ENCODE peak calls at places on chromosomes 5 and 9, in six cellular contexts. P is transverse colon; I is heart left ventricle; X is dorsolateral prefrontal cortex; R is PC-3; K is CD8-positive, alpha-beta T cell. Q is an unnamed sample.

GRCh38 chr5:31845351-31845750 is 206.4 kb downstream of the PDZD2 start:
- DNase-seq in K (no peak), R (no peak), P (no peak), X (no peak), I (no peak), Q (no peak)

GRCh38 chr5:75037106-75037505 is 15.3 kb downstream of the GCNT4 start:
- DNase-seq in P (peak), K (no peak), X (no peak), R (peak), I (no peak), Q (peak)

GRCh38 chr5:176676361-176676824 is 29.1 kb downstream of the TSPAN17 start:
- DNase-seq in X (no peak), R (peak), K (no peak), I (peak), P (no peak), Q (no peak)

GRCh38 chr9:126880947-126881332 is 20.5 kb downstream of the ZBTB34 start:
- DNase-seq in I (no peak), P (no peak), R (no peak), K (no peak), X (peak), Q (no peak)

GRCh38 chr9:99169982-99170761 is 51.6 kb downstream of the ALG2 start:
- DNase-seq in X (no peak), P (no peak), I (no peak), R (no peak), K (no peak), Q (no peak)

GRCh38 chr5:45399041-45399440 is 297.1 kb downstream of the HCN1 start:
- DNase-seq in X (peak), I (no peak), K (no peak), R (no peak), P (no peak), Q (no peak)

GRCh38 chr5:72434056-72434780 is 73.0 kb downstream of the ZNF366 start:
- DNase-seq in X (no peak), I (no peak), K (no peak), R (no peak), P (no peak), Q (no peak)

GRCh38 chr5:132313961-132314432 is 19.8 kb downstream of the SLC22A4 start:
- DNase-seq in I (no peak), P (no peak), K (no peak), X (no peak), R (no peak), Q (no peak)

GRCh38 chr5:35939639-35940038 is 1.2 kb upstream of the CAPSL start:
- DNase-seq in I (no peak), R (no peak), P (no peak), K (no peak), X (no peak), Q (no peak)

GRCh38 chr9:125549465-125550215 is 157.4 kb downstream of the MAPKAP1 start:
- DNase-seq in R (no peak), X (peak), K (no peak), I (no peak), P (peak), Q (no peak)

GRCh38 chr5:17625686-17626085 is 6.2 kb upstream of the TAF11L13 start:
- DNase-seq in R (no peak), P (no peak), K (no peak), I (no peak), X (no peak), Q (no peak)

GRCh38 chr9:98375138-98375726 is 119.8 kb upstream of the TBC1D2 start:
- DNase-seq in K (no peak), X (no peak), I (no peak), R (peak), P (no peak), Q (no peak)

GRCh38 chr9:112065781-112066606 is 109.1 kb downstream of the SUSD1 start:
- DNase-seq in K (no peak), R (peak), X (no peak), I (no peak), P (peak), Q (no peak)

GRCh38 chr5:43802119-43802518 is 199.1 kb downstream of the NNT start:
- DNase-seq in P (no peak), R (no peak), K (no peak), I (no peak), X (no peak), Q (no peak)

GRCh38 chr9:137708590-137709284 is 89.9 kb downstream of the EHMT1 start:
- DNase-seq in R (no peak), I (no peak), X (no peak), K (no peak), P (no peak), Q (no peak)

GRCh38 chr5:142327111-142327842 is 2.5 kb upstream of the SPRY4 start:
- DNase-seq in K (no peak), R (peak), P (no peak), X (no peak), I (no peak), Q (no peak)

GRCh38 chr9:2127486-2127885 is 112.3 kb downstream of the SMARCA2 start:
- DNase-seq in P (no peak), I (no peak), X (no peak), R (no peak), K (no peak), Q (no peak)

GRCh38 chr5:112738180-112738560 is 485 bp downstream of the APC start:
- DNase-seq in P (no peak), I (no peak), R (no peak), X (peak), K (peak), Q (no peak)

GRCh38 chr5:131720714-131721113 is 76.1 kb downstream of the FNIP1 start:
- DNase-seq in X (no peak), I (no peak), R (no peak), P (no peak), K (no peak), Q (no peak)

GRCh38 chr9:17315341-17315740 is 180.5 kb downstream of the CNTLN start:
- DNase-seq in X (no peak), K (no peak), P (no peak), I (no peak), R (no peak), Q (no peak)

GRCh38 chr9:77725051-77725702 is 77.1 kb upstream of the GNA14 start:
- DNase-seq in X (no peak), R (no peak), K (no peak), P (no peak), I (no peak), Q (no peak)

GRCh38 chr5:35339006-35339405 is 108.7 kb upstream of the PRLR start:
- DNase-seq in P (no peak), I (no peak), K (no peak), X (no peak), R (no peak), Q (no peak)

DNA sequence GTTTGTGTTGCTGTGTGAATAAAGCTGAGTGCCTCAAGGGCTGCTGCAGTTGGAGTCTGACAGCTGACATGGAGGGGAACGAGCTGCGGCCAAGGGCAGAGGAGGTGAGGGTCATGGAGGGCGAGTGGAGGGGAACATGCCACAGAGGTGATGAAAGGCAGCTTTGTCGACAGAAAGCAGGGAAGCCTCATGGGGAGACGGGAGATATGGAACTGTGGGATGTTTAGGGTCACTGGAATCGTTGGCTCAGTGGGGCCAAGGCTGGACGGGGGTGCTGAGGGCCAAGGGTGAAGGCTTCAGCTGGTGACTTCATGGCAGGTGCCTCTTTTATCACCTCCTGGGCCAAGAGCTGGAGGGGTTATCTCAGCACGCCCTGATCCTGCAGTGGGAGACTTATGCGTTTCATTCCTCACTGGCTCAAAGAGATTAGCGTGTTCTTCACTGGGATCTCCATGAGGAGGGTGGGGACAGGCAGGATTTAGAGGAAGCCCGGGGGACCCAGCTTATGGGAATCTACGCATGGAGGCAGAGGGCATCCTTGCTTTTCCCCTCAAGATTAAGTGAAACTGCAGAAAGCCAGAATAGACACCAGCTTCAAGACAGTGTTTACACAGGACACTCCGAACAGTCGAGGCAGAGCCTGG is 42.2 kb downstream of the FAM240B start:
- DNase-seq in P (no peak), R (no peak), X (no peak), K (no peak), I (peak), Q (no peak)
- H3K27ac ChIP-seq in P (no peak), R (no peak), X (no peak), K (no peak), I (no peak), Q (no peak)

GRCh38 chr9:134325813-134326753 is at the start of gene RXRA:
- DNase-seq in I (peak), R (peak), K (peak), X (peak), P (peak), Q (peak)
- TF ChIP-seq CTCF in I (peak), R (no peak), K (no peak), X (no peak), P (peak), Q (no peak)

GRCh38 chr5:123170816-123171345 is 81.8 kb downstream of the PRDM6 start:
- DNase-seq in X (no peak), K (no peak), R (no peak), I (no peak), P (no peak), Q (no peak)
- H3K27ac ChIP-seq in X (no peak), K (no peak), R (no peak), I (no peak), P (no peak), Q (no peak)

GRCh38 chr9:107172160-107172978 is 110.7 kb upstream of the RAD23B start:
- DNase-seq in K (peak), X (peak), P (peak), R (peak), I (peak), Q (no peak)
- TF ChIP-seq CTCF in K (peak), X (peak), P (peak), R (peak), I (peak), Q (peak)

GRCh38 chr9:35650341-35651158 is at the start of gene SIT1:
- DNase-seq in R (no peak), K (no peak), P (no peak), I (no peak), X (no peak), Q (peak)
- H3K27ac ChIP-seq in R (no peak), K (peak), P (peak), I (no peak), X (no peak), Q (peak)

DNA sequence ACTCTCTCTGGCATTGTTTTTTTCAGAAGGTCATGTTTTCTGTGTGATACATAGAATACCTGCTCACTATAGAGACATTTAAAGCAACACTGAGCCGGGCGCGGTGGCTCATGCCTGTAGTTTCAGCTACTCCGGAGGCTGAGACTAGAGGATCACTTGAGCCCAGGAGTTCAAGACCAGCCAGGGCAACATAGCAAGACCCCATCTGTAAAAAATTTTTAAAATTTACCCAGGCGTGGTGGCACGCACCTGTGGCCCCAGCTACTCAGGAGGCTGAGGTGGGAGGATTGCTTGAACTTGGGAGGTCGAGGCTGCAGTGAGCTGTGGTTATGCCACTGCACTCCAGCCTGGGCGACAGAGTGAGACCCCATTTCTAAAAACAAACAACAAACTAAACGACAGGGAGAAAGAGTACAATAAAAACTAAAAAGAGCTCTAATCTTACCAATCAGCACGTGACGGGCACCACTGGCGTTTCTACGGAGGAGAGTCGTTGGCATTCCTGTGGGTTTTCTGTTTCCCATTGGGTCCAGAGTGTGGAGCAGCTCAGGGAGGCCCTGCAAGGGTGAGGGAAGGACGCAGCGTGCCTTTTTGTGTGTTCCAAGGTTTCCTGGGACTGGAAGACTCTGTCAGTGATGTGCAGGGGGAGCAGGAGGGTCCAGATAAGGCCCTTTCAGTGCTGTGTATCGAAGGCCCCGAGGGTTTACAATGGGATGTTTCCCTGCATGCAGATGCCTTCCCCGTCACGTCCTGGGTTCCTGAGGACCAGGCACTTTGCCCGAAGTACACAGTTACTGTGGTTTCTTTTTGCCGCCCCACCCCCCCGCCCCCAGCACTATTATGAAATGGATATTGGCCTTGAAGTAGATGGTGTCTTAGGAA is 7.2 kb upstream of the RNU6ATAC start:
- DNase-seq in P (no peak), R (no peak), X (no peak), K (peak), I (no peak), Q (peak)
- TF ChIP-seq CTCF in P (no peak), R (no peak), X (no peak), K (no peak), I (no peak), Q (no peak)